ENCODE peak calls at places on chromosomes 4 and X, in six cellular contexts. One of them, this sample, is unnamed.

GRCh38 chr4:111883557-111883999 is 261.7 kb upstream of the FAM241A start:
- DNase-seq in cerebellar cortex: no peak
- DNase-seq in WERI-Rb-1: peak
- DNase-seq in Caki2: no peak
- DNase-seq in Kasumi-1: no peak
- DNase-seq in Karpas-422: no peak
- DNase-seq in this sample: no peak

GRCh38 chr4:19807505-19807904 is 444.2 kb upstream of the SLIT2 start:
- DNase-seq in cerebellar cortex: no peak
- DNase-seq in WERI-Rb-1: no peak
- DNase-seq in Caki2: peak
- DNase-seq in Kasumi-1: no peak
- DNase-seq in Karpas-422: no peak
- DNase-seq in this sample: no peak

GRCh38 chr4:25727711-25728493 is 72.3 kb downstream of the SLC34A2 start:
- DNase-seq in cerebellar cortex: no peak
- DNase-seq in WERI-Rb-1: no peak
- DNase-seq in Caki2: peak
- DNase-seq in Kasumi-1: no peak
- DNase-seq in Karpas-422: no peak
- DNase-seq in this sample: no peak

GRCh38 chr4:173529505-173530325 is at the start of gene HAND2:
- DNase-seq in cerebellar cortex: no peak
- DNase-seq in WERI-Rb-1: peak
- DNase-seq in Caki2: no peak
- DNase-seq in Kasumi-1: no peak
- DNase-seq in Karpas-422: no peak
- DNase-seq in this sample: peak

GRCh38 chrX:24266996-24267395 is 46.9 kb downstream of the SUPT20HL2 start:
- DNase-seq in cerebellar cortex: no peak
- DNase-seq in WERI-Rb-1: no peak
- DNase-seq in Caki2: peak
- DNase-seq in Kasumi-1: no peak
- DNase-seq in Karpas-422: no peak
- DNase-seq in this sample: no peak

GRCh38 chrX:33968611-33969010 is 163.5 kb downstream of the FAM47A start:
- DNase-seq in cerebellar cortex: no peak
- DNase-seq in WERI-Rb-1: no peak
- DNase-seq in Caki2: no peak
- DNase-seq in Kasumi-1: no peak
- DNase-seq in Karpas-422: no peak
- DNase-seq in this sample: no peak

GRCh38 chr4:40492747-40493146 is 136.9 kb downstream of the RBM47 start:
- DNase-seq in cerebellar cortex: no peak
- DNase-seq in WERI-Rb-1: no peak
- DNase-seq in Caki2: peak
- DNase-seq in Kasumi-1: no peak
- DNase-seq in Karpas-422: no peak
- DNase-seq in this sample: no peak

GRCh38 chrX:105872921-105873320 is 50.6 kb downstream of the NRK start:
- DNase-seq in cerebellar cortex: no peak
- DNase-seq in WERI-Rb-1: no peak
- DNase-seq in Caki2: no peak
- DNase-seq in Kasumi-1: no peak
- DNase-seq in Karpas-422: no peak
- DNase-seq in this sample: no peak

GRCh38 chr4:121209171-121209570 is 45.0 kb upstream of the TNIP3 start:
- DNase-seq in cerebellar cortex: no peak
- DNase-seq in WERI-Rb-1: no peak
- DNase-seq in Caki2: no peak
- DNase-seq in Kasumi-1: no peak
- DNase-seq in Karpas-422: no peak
- DNase-seq in this sample: no peak

GRCh38 chr4:101865501-101866062 is 75.1 kb downstream of the BANK1 start:
- DNase-seq in cerebellar cortex: no peak
- DNase-seq in WERI-Rb-1: no peak
- DNase-seq in Caki2: peak
- DNase-seq in Kasumi-1: no peak
- DNase-seq in Karpas-422: no peak
- DNase-seq in this sample: no peak

GRCh38 chrX:132745593-132745992 is 212.8 kb downstream of the HS6ST2 start:
- DNase-seq in cerebellar cortex: no peak
- DNase-seq in WERI-Rb-1: no peak
- DNase-seq in Caki2: no peak
- DNase-seq in Kasumi-1: no peak
- DNase-seq in Karpas-422: no peak
- DNase-seq in this sample: no peak

GRCh38 chrX:84715315-84715714 is 213.1 kb upstream of the HDX start:
- DNase-seq in cerebellar cortex: no peak
- DNase-seq in WERI-Rb-1: no peak
- DNase-seq in Caki2: no peak
- DNase-seq in Kasumi-1: no peak
- DNase-seq in Karpas-422: peak
- DNase-seq in this sample: no peak

GRCh38 chrX:48703642-48704481 is 7.3 kb downstream of the SUV39H1 start:
- DNase-seq in cerebellar cortex: peak
- DNase-seq in WERI-Rb-1: no peak
- DNase-seq in Caki2: peak
- DNase-seq in Kasumi-1: no peak
- DNase-seq in Karpas-422: no peak
- DNase-seq in this sample: no peak

GRCh38 chr4:110527156-110527555 is 51.2 kb downstream of the ENPEP start:
- DNase-seq in cerebellar cortex: no peak
- DNase-seq in WERI-Rb-1: no peak
- DNase-seq in Caki2: no peak
- DNase-seq in Kasumi-1: no peak
- DNase-seq in Karpas-422: no peak
- DNase-seq in this sample: no peak

GRCh38 chr4:3231431-3231980 is 17.5 kb upstream of the MSANTD1 start:
- DNase-seq in cerebellar cortex: no peak
- DNase-seq in WERI-Rb-1: no peak
- DNase-seq in Caki2: no peak
- DNase-seq in Kasumi-1: no peak
- DNase-seq in Karpas-422: no peak
- DNase-seq in this sample: no peak

GRCh38 chr4:152063301-152064235 is 302.8 kb upstream of the GATB start:
- DNase-seq in cerebellar cortex: no peak
- DNase-seq in WERI-Rb-1: no peak
- DNase-seq in Caki2: no peak
- DNase-seq in Kasumi-1: no peak
- DNase-seq in Karpas-422: no peak
- DNase-seq in this sample: no peak

GRCh38 chrX:119541188-119541587 is 24.0 kb downstream of the STEEP1 start:
- DNase-seq in cerebellar cortex: no peak
- DNase-seq in WERI-Rb-1: no peak
- DNase-seq in Caki2: peak
- DNase-seq in Kasumi-1: no peak
- DNase-seq in Karpas-422: no peak
- DNase-seq in this sample: no peak

GRCh38 chr4:32485976-32486375 is 1765.8 kb downstream of the PCDH7 start:
- DNase-seq in cerebellar cortex: peak
- DNase-seq in WERI-Rb-1: no peak
- DNase-seq in Caki2: no peak
- DNase-seq in Kasumi-1: no peak
- DNase-seq in Karpas-422: no peak
- DNase-seq in this sample: no peak

GRCh38 chr4:147118523-147118922 is 172.9 kb upstream of the TTC29 start:
- DNase-seq in cerebellar cortex: no peak
- DNase-seq in WERI-Rb-1: no peak
- DNase-seq in Caki2: no peak
- DNase-seq in Kasumi-1: no peak
- DNase-seq in Karpas-422: no peak
- DNase-seq in this sample: no peak

GRCh38 chr4:185203380-185204237 is at the start of gene CFAP97:
- DNase-seq in cerebellar cortex: peak
- DNase-seq in WERI-Rb-1: peak
- DNase-seq in Caki2: peak
- DNase-seq in Kasumi-1: peak
- DNase-seq in Karpas-422: peak
- DNase-seq in this sample: peak

GRCh38 chr4:93199492-93199891 is 629.1 kb upstream of the ATOH1 start:
- DNase-seq in cerebellar cortex: peak
- DNase-seq in WERI-Rb-1: peak
- DNase-seq in Caki2: peak
- DNase-seq in Kasumi-1: peak
- DNase-seq in Karpas-422: peak
- DNase-seq in this sample: no peak

GRCh38 chr4:56575820-56576429 is 70.3 kb downstream of the ARL9 start:
- DNase-seq in cerebellar cortex: peak
- DNase-seq in WERI-Rb-1: no peak
- DNase-seq in Caki2: peak
- DNase-seq in Kasumi-1: peak
- DNase-seq in Karpas-422: peak
- DNase-seq in this sample: no peak

GRCh38 chr4:123396294-123397275 is at the start of gene SPRY1:
- DNase-seq in cerebellar cortex: peak
- DNase-seq in WERI-Rb-1: peak
- DNase-seq in Caki2: peak
- DNase-seq in Kasumi-1: peak
- DNase-seq in Karpas-422: no peak
- DNase-seq in this sample: peak

GRCh38 chr4:158964114-158964727 is 138.7 kb upstream of the RAPGEF2 start:
- DNase-seq in cerebellar cortex: no peak
- DNase-seq in WERI-Rb-1: no peak
- DNase-seq in Caki2: no peak
- DNase-seq in Kasumi-1: no peak
- DNase-seq in Karpas-422: no peak
- DNase-seq in this sample: no peak

GRCh38 chr4:60129740-60130139 is 1070.4 kb upstream of the ADGRL3 start:
- DNase-seq in cerebellar cortex: no peak
- DNase-seq in WERI-Rb-1: no peak
- DNase-seq in Caki2: no peak
- DNase-seq in Kasumi-1: no peak
- DNase-seq in Karpas-422: no peak
- DNase-seq in this sample: no peak

GRCh38 chr4:99921174-99921573 is 25.2 kb downstream of the DNAJB14 start:
- DNase-seq in cerebellar cortex: no peak
- DNase-seq in WERI-Rb-1: no peak
- DNase-seq in Caki2: no peak
- DNase-seq in Kasumi-1: no peak
- DNase-seq in Karpas-422: no peak
- DNase-seq in this sample: no peak

GRCh38 chr4:112120021-112120420 is 25.2 kb upstream of the FAM241A start:
- DNase-seq in cerebellar cortex: no peak
- DNase-seq in WERI-Rb-1: no peak
- DNase-seq in Caki2: no peak
- DNase-seq in Kasumi-1: no peak
- DNase-seq in Karpas-422: no peak
- DNase-seq in this sample: no peak

GRCh38 chr4:74230902-74231499 is 73.1 kb downstream of the MTHFD2L start:
- DNase-seq in cerebellar cortex: no peak
- DNase-seq in WERI-Rb-1: no peak
- DNase-seq in Caki2: peak
- DNase-seq in Kasumi-1: no peak
- DNase-seq in Karpas-422: peak
- DNase-seq in this sample: peak

GRCh38 chrX:78708171-78708570 is 39.3 kb upstream of the LPAR4 start:
- DNase-seq in cerebellar cortex: no peak
- DNase-seq in WERI-Rb-1: peak
- DNase-seq in Caki2: peak
- DNase-seq in Kasumi-1: peak
- DNase-seq in Karpas-422: no peak
- DNase-seq in this sample: no peak

GRCh38 chr4:128517096-128517738 is 229.6 kb upstream of the PGRMC2 start:
- DNase-seq in cerebellar cortex: no peak
- DNase-seq in WERI-Rb-1: no peak
- DNase-seq in Caki2: no peak
- DNase-seq in Kasumi-1: no peak
- DNase-seq in Karpas-422: peak
- DNase-seq in this sample: no peak

GRCh38 chrX:100946521-100946920 is 17.8 kb upstream of the XKRX start:
- DNase-seq in cerebellar cortex: peak
- DNase-seq in WERI-Rb-1: no peak
- DNase-seq in Caki2: no peak
- DNase-seq in Kasumi-1: no peak
- DNase-seq in Karpas-422: no peak
- DNase-seq in this sample: no peak

GRCh38 chrX:123422875-123423274 is 238.8 kb downstream of the GRIA3 start:
- DNase-seq in cerebellar cortex: peak
- DNase-seq in WERI-Rb-1: peak
- DNase-seq in Caki2: no peak
- DNase-seq in Kasumi-1: peak
- DNase-seq in Karpas-422: peak
- DNase-seq in this sample: no peak

GRCh38 chr4:37588150-37588549 is 98.0 kb downstream of the RELL1 start:
- DNase-seq in cerebellar cortex: no peak
- DNase-seq in WERI-Rb-1: no peak
- DNase-seq in Caki2: no peak
- DNase-seq in Kasumi-1: no peak
- DNase-seq in Karpas-422: no peak
- DNase-seq in this sample: no peak

GRCh38 chr4:94416335-94416734 is 35.4 kb upstream of the PDLIM5 start:
- DNase-seq in cerebellar cortex: no peak
- DNase-seq in WERI-Rb-1: no peak
- DNase-seq in Caki2: no peak
- DNase-seq in Kasumi-1: no peak
- DNase-seq in Karpas-422: no peak
- DNase-seq in this sample: no peak

This sample was measured in aorta.